ENCODE peak calls at places on chromosomes 11 and 22, in five cellular contexts. J, E, C, K and H are unnamed samples.

GRCh38 chr11:118885831-118886571 is 2.3 kb downstream of the CXCR5 start:
- DNase-seq in E (no peak), J (no peak), K (no peak), C (no peak), H (no peak)

GRCh38 chr11:64583296-64584262 is 7.4 kb upstream of the SLC22A12 start:
- DNase-seq in E (no peak), J (no peak), K (no peak), C (no peak), H (no peak)

GRCh38 chr11:77882396-77882795 is 61.5 kb downstream of the AAMDC start:
- DNase-seq in K (no peak), C (no peak), E (no peak), J (no peak), H (no peak)

GRCh38 chr11:132456735-132457328 is 1075.5 kb downstream of the OPCML start:
- DNase-seq in C (no peak), K (no peak), J (no peak), E (no peak), H (no peak)

GRCh38 chr22:17172172-17172833 is 13.2 kb upstream of the HDHD5 start:
- DNase-seq in C (peak), J (no peak), E (no peak), K (no peak), H (no peak)

GRCh38 chr22:33013051-33013450 is 45.1 kb downstream of the SYN3 start:
- DNase-seq in K (no peak), C (no peak), J (no peak), E (no peak), H (no peak)

GRCh38 chr11:96037267-96037990 is 113.5 kb upstream of the MTMR2 start:
- DNase-seq in E (no peak), K (no peak), C (peak), J (no peak), H (no peak)

GRCh38 chr11:128841461-128842072 is 25.5 kb downstream of the KCNJ1 start:
- DNase-seq in K (no peak), E (no peak), C (no peak), J (no peak), H (no peak)

GRCh38 chr11:118227865-118228785 is 3.3 kb upstream of the JAML start:
- DNase-seq in K (no peak), C (no peak), J (no peak), E (no peak), H (no peak)

GRCh38 chr22:49499433-49500075 is 328.1 kb downstream of the BRD1 start:
- DNase-seq in K (no peak), E (no peak), J (no peak), C (no peak), H (no peak)

GRCh38 chr11:45876401-45876800 is 9.1 kb upstream of the MAPK8IP1 start:
- DNase-seq in K (no peak), J (no peak), E (no peak), C (no peak), H (no peak)

GRCh38 chr11:111826322-111826950 is 44.9 kb downstream of the ALG9 start:
- DNase-seq in E (no peak), C (no peak), K (no peak), J (no peak), H (no peak)

GRCh38 chr11:9859491-9860305 is 195.8 kb downstream of the SWAP70 start:
- DNase-seq in K (no peak), C (no peak), J (no peak), E (no peak), H (no peak)

GRCh38 chr11:111852103-111852502 is 19.3 kb downstream of the ALG9 start:
- DNase-seq in J (no peak), K (no peak), C (no peak), E (no peak), H (no peak)

GRCh38 chr11:74466916-74467885 is at the start of gene KCNE3:
- DNase-seq in E (no peak), K (no peak), C (no peak), J (peak), H (no peak)

GRCh38 chr11:125072210-125072960 is 9.3 kb downstream of the SLC37A2 start:
- DNase-seq in K (no peak), E (no peak), J (no peak), C (no peak), H (peak)

GRCh38 chr11:83951521-83951920 is 665.4 kb upstream of the CCDC90B start:
- DNase-seq in J (no peak), E (no peak), K (no peak), C (peak), H (no peak)

GRCh38 chr11:64742940-64743590 is 877 bp downstream of the RASGRP2 start:
- DNase-seq in C (peak), J (peak), K (peak), E (peak), H (peak)

GRCh38 chr11:102287963-102288744 is 29.1 kb upstream of the BIRC3 start:
- DNase-seq in K (no peak), C (peak), E (no peak), J (peak), H (no peak)

GRCh38 chr11:75826463-75827220 is 11.6 kb downstream of the UVRAG start:
- DNase-seq in C (no peak), K (no peak), J (no peak), E (no peak), H (no peak)

GRCh38 chr11:6321356-6321755 is 1.1 kb upstream of the CAVIN3 start:
- DNase-seq in E (no peak), J (no peak), K (no peak), C (no peak), H (no peak)

GRCh38 chr11:122850076-122850631 is 11.9 kb downstream of the CRTAM start:
- DNase-seq in K (no peak), E (no peak), J (no peak), C (peak), H (no peak)

GRCh38 chr11:47983464-47984397 is 3.4 kb downstream of the PTPRJ start:
- DNase-seq in K (no peak), E (no peak), C (no peak), J (no peak), H (no peak)

GRCh38 chr22:24564376-24565058 is 8.7 kb downstream of the SNRPD3 start:
- DNase-seq in K (no peak), E (no peak), J (no peak), C (no peak), H (no peak)

GRCh38 chr11:70568504-70569172 is 170.3 kb downstream of the CTTN start:
- DNase-seq in K (no peak), J (no peak), E (no peak), C (peak), H (no peak)

GRCh38 chr22:37284807-37285355 is 2.6 kb downstream of the CYTH4 start:
- DNase-seq in K (peak), J (peak), E (no peak), C (no peak), H (peak)

GRCh38 chr11:71447791-71448256 is 369 bp downstream of the DHCR7 start:
- DNase-seq in J (peak), E (peak), C (peak), K (peak), H (no peak)

GRCh38 chr22:37484115-37485005 is 1.8 kb downstream of the MFNG start:
- DNase-seq in K (peak), J (peak), E (no peak), C (no peak), H (peak)

GRCh38 chr11:123482225-123482624 is 52.2 kb downstream of the GRAMD1B start:
- DNase-seq in J (no peak), C (no peak), K (no peak), E (no peak), H (no peak)

GRCh38 chr22:41181349-41182241 is 23.5 kb upstream of the L3MBTL2 start:
- DNase-seq in K (no peak), E (peak), C (peak), J (no peak), H (no peak)

GRCh38 chr11:68549789-68550484 is 89.4 kb downstream of the PPP6R3 start:
- DNase-seq in E (no peak), C (no peak), K (no peak), J (no peak), H (no peak)

GRCh38 chr22:27144345-27144744 is 487.0 kb downstream of the MIAT start:
- DNase-seq in J (no peak), C (no peak), K (no peak), E (no peak), H (no peak)
- TF ChIP-seq CTCF in J (no peak), C (no peak), K (no peak), E (no peak), H (no peak)

GRCh38 chr11:880447-880846 is 30.2 kb downstream of the CHID1 start:
- DNase-seq in C (no peak), J (no peak), E (no peak), K (no peak), H (no peak)
- TF ChIP-seq CTCF in C (no peak), J (no peak), E (no peak), K (no peak), H (no peak)

GRCh38 chr11:11660351-11660750 is 38.5 kb upstream of the GALNT18 start:
- DNase-seq in C (no peak), K (no peak), E (no peak), J (no peak), H (no peak)

GRCh38 chr11:11662578-11662977 is 40.8 kb upstream of the GALNT18 start:
- DNase-seq in K (no peak), E (no peak), C (no peak), J (no peak), H (no peak)

GRCh38 chr11:11659567-11660341 is 37.9 kb upstream of the GALNT18 start:
- DNase-seq in C (no peak), J (no peak), K (no peak), E (no peak), H (no peak)

GRCh38 chr11:11661356-11662040 is 39.7 kb upstream of the GALNT18 start:
- DNase-seq in J (no peak), K (no peak), E (no peak), C (no peak), H (no peak)

GRCh38 chr11:11657101-11657935 is 35.5 kb upstream of the GALNT18 start:
- DNase-seq in J (no peak), C (no peak), E (no peak), K (no peak), H (no peak)
- TF ChIP-seq CTCF in J (no peak), C (no peak), E (no peak), K (no peak), H (no peak)

GRCh38 chr11:44746894-44747293 is 20.1 kb downstream of the TSPAN18 start:
- DNase-seq in K (no peak), J (no peak), C (no peak), E (peak), H (no peak)

GRCh38 chr11:44742470-44742869 is 15.7 kb downstream of the TSPAN18 start:
- DNase-seq in E (no peak), K (no peak), C (no peak), J (no peak), H (no peak)

GRCh38 chr11:44741976-44742375 is 15.2 kb downstream of the TSPAN18 start:
- DNase-seq in K (no peak), J (no peak), C (no peak), E (no peak), H (no peak)

GRCh38 chr11:44743326-44743725 is 16.6 kb downstream of the TSPAN18 start:
- DNase-seq in J (no peak), C (no peak), E (no peak), K (no peak), H (no peak)

DNA sequence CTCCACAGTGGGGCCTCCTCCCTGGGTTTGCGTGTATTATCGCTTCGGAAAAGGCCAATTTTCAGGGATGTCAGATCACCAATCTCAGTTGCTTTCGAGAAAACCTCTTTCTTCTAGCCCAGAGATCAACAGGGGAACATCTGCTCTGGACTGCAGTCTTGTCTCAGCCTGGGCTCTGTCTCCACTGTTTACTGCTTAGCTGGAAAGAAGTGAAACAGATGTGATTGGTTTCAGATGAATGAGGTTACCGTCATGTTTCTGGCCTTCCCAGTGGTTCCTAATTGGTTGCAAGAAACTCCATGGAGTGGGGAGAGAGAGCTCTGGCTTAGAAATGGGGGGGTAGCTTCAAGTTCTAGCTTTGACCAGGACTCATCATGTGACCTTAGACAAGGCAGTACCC is 17.4 kb downstream of the TSPAN18 start:
- DNase-seq in J (no peak), K (no peak), E (no peak), C (no peak), H (no peak)
- TF ChIP-seq CTCF in J (no peak), K (no peak), E (no peak), C (no peak), H (no peak)

GRCh38 chr22:20638143-20638870 is 130.9 kb downstream of the MED15 start:
- DNase-seq in K (no peak), J (peak), C (no peak), E (no peak), H (no peak)

GRCh38 chr22:20641198-20641892 is 132.6 kb upstream of the SERPIND1 start:
- DNase-seq in K (no peak), J (peak), C (no peak), E (peak), H (no peak)

GRCh38 chr22:20639750-20640149 is 132.3 kb downstream of the MED15 start:
- DNase-seq in E (no peak), C (no peak), J (no peak), K (no peak), H (no peak)

GRCh38 chr22:20637740-20638139 is 130.3 kb downstream of the MED15 start:
- DNase-seq in K (no peak), E (no peak), C (no peak), J (no peak), H (no peak)

DNA sequence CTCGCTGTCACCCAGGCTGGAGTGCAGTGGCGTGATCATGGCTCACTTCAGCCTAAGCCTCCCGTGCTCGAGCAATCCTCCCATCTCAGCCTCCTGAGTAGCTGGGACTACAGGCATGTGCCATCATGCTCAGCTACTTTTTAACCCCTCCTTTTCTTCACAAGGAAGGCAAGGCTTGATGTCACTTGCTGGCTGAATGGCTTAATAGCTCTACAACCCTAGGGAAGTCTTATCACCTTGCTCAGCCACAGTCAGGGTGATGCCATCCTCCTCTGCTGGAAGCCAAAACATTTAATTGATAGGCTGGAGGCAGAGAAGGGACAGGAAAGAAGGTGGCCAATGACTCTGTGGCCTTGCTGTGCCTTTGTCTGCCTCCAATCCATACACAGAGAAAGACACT is 131.9 kb downstream of the MED15 start:
- DNase-seq in C (no peak), K (no peak), E (no peak), J (no peak), H (no peak)
- TF ChIP-seq CTCF in C (no peak), K (no peak), E (no peak), J (no peak), H (no peak)

GRCh38 chr11:116145187-116145865 is 627.5 kb downstream of the BUD13 start:
- DNase-seq in C (no peak), E (no peak), K (no peak), J (no peak), H (no peak)
- TF ChIP-seq CTCF in C (no peak), E (no peak), K (no peak), J (no peak), H (no peak)

DNA sequence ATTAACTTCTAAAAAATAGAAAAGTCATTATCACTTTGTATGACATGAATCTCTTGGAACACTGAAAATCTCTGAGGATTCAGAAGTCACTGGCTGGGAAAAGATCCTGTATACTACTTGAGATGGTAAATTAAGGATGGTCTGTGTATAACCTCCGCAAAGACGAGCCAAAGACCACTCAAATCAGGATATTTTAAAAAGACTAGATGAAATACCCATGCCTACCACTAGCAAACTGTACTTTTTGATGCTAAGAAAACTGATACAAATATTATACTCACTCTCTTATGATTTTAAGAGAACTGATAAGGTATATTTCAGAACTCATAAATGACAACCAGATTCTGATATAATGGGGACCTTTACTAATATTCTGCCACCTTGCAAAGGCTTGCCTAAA is 78.6 kb upstream of the APOA1 start:
- DNase-seq in C (no peak), J (no peak), K (no peak), E (no peak), H (no peak)
- TF ChIP-seq CTCF in C (no peak), J (no peak), K (no peak), E (no peak), H (no peak)

DNA sequence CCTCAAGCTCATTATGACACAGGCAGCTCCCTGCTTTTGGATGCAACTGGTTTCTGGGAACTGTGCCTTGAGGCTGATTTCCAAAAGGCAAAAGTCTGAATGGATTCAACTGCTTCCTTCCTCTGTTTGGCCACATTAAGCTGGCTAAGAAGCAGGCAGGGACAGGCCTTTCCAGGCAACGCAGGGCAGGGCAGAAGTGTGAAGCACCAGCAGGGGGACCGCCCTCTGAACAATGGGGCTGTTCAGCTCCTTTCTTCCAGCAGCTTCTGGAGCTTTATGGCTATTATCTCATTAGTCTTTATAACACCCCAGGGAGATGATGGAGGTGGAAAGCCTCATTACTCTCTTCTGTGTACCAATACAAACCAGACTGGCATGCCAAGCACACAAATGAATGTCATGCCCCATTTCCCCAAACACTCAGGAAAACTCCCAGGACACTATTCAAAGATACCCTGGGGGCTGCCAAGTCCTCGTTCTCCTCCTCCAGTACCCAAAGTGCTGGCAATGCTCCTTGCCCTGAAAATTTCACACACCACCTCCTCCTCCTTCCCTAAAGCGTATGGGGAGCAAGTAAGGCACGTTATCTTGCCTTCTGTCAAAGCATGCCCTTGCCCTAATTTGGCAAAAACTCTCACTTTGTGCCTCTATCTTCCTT is 21.3 kb downstream of the MORC2 start:
- DNase-seq in J (no peak), K (no peak), C (peak), E (no peak), H (no peak)
- TF ChIP-seq CTCF in J (no peak), K (no peak), C (peak), E (peak), H (no peak)